ENCODE peak calls at places on chromosomes 4 and X, in four cellular contexts. One of them, this sample, is unnamed.

GRCh38 chr4:89820005-89820404 is 17.0 kb downstream of the SNCA start:
- DNase-seq in K562: no peak
- DNase-seq in HepG2: no peak
- DNase-seq in GM12878: no peak
- DNase-seq in this sample: no peak

GRCh38 chr4:161314371-161314770 is 849.4 kb downstream of the FSTL5 start:
- DNase-seq in K562: no peak
- DNase-seq in HepG2: no peak
- DNase-seq in GM12878: no peak
- DNase-seq in this sample: no peak

GRCh38 chrX:151019837-151020236 is 36.7 kb downstream of the HMGB3 start:
- DNase-seq in K562: no peak
- DNase-seq in HepG2: no peak
- DNase-seq in GM12878: no peak
- DNase-seq in this sample: no peak

GRCh38 chr4:37666625-37667071 is 19.5 kb downstream of the RELL1 start:
- DNase-seq in K562: no peak
- DNase-seq in HepG2: peak
- DNase-seq in GM12878: no peak
- DNase-seq in this sample: no peak

GRCh38 chrX:132877954-132878536 is 80.4 kb downstream of the HS6ST2 start:
- DNase-seq in K562: no peak
- DNase-seq in HepG2: no peak
- DNase-seq in GM12878: no peak
- DNase-seq in this sample: no peak

GRCh38 chrX:47217121-47217851 is 1.2 kb upstream of the CDK16 start:
- DNase-seq in K562: peak
- DNase-seq in HepG2: peak
- DNase-seq in GM12878: no peak
- DNase-seq in this sample: no peak

GRCh38 chrX:150627957-150628356 is 59.5 kb downstream of the MTM1 start:
- DNase-seq in K562: no peak
- DNase-seq in HepG2: no peak
- DNase-seq in GM12878: no peak
- DNase-seq in this sample: no peak

GRCh38 chrX:16429391-16429790 is 220.6 kb upstream of the S100G start:
- DNase-seq in K562: no peak
- DNase-seq in HepG2: no peak
- DNase-seq in GM12878: no peak
- DNase-seq in this sample: no peak

GRCh38 chrX:34918856-34919255 is 23.7 kb upstream of the FAM47B start:
- DNase-seq in K562: no peak
- DNase-seq in HepG2: peak
- DNase-seq in GM12878: no peak
- DNase-seq in this sample: peak

GRCh38 chr4:168139336-168139735 is 47.0 kb downstream of the ANXA10 start:
- DNase-seq in K562: no peak
- DNase-seq in HepG2: no peak
- DNase-seq in GM12878: no peak
- DNase-seq in this sample: no peak

GRCh38 chrX:134146493-134146892 is 90.5 kb upstream of the CCDC160 start:
- DNase-seq in K562: no peak
- DNase-seq in HepG2: peak
- DNase-seq in GM12878: no peak
- DNase-seq in this sample: no peak

GRCh38 chrX:129496625-129497024 is 26.7 kb downstream of the SMARCA1 start:
- DNase-seq in K562: no peak
- DNase-seq in HepG2: no peak
- DNase-seq in GM12878: no peak
- DNase-seq in this sample: no peak

GRCh38 chr4:82275431-82276423 is 98.1 kb downstream of the HNRNPD start:
- DNase-seq in K562: peak
- DNase-seq in HepG2: peak
- DNase-seq in GM12878: no peak
- DNase-seq in this sample: peak

GRCh38 chr4:158813113-158813512 is 44.3 kb downstream of the FNIP2 start:
- DNase-seq in K562: no peak
- DNase-seq in HepG2: no peak
- DNase-seq in GM12878: no peak
- DNase-seq in this sample: no peak

GRCh38 chr4:13541176-13541604 is 3.1 kb downstream of the NKX3-2 start:
- DNase-seq in K562: no peak
- DNase-seq in HepG2: no peak
- DNase-seq in GM12878: no peak
- DNase-seq in this sample: no peak

GRCh38 chrX:133749951-133750350 is 235.4 kb downstream of the GPC3 start:
- DNase-seq in K562: no peak
- DNase-seq in HepG2: no peak
- DNase-seq in GM12878: no peak
- DNase-seq in this sample: no peak

GRCh38 chrX:28127662-28128061 is 146.4 kb upstream of the DCAF8L1 start:
- DNase-seq in K562: no peak
- DNase-seq in HepG2: no peak
- DNase-seq in GM12878: no peak
- DNase-seq in this sample: no peak

GRCh38 chrX:50638123-50638522 is 167.5 kb upstream of the DGKK start:
- DNase-seq in K562: no peak
- DNase-seq in HepG2: no peak
- DNase-seq in GM12878: no peak
- DNase-seq in this sample: no peak

GRCh38 chr4:52051213-52051614 is at the start of gene SPATA18:
- DNase-seq in K562: no peak
- DNase-seq in HepG2: no peak
- DNase-seq in GM12878: no peak
- DNase-seq in this sample: peak

GRCh38 chr4:158280856-158281255 is 70.6 kb downstream of the TMEM144 start:
- DNase-seq in K562: no peak
- DNase-seq in HepG2: no peak
- DNase-seq in GM12878: no peak
- DNase-seq in this sample: no peak

GRCh38 chr4:152996101-152996500 is 60.0 kb downstream of the FHDC1 start:
- DNase-seq in K562: no peak
- DNase-seq in HepG2: no peak
- DNase-seq in GM12878: no peak
- DNase-seq in this sample: no peak

GRCh38 chrX:46628406-46629371 is 55.1 kb downstream of the CHST7 start:
- DNase-seq in K562: no peak
- DNase-seq in HepG2: no peak
- DNase-seq in GM12878: peak
- DNase-seq in this sample: no peak

GRCh38 chr4:34323549-34324325 is 1920.6 kb downstream of the ARAP2 start:
- DNase-seq in K562: no peak
- DNase-seq in HepG2: no peak
- DNase-seq in GM12878: no peak
- DNase-seq in this sample: no peak

GRCh38 chr4:80417019-80417418 is 81.5 kb downstream of the CFAP299 start:
- DNase-seq in K562: no peak
- DNase-seq in HepG2: no peak
- DNase-seq in GM12878: no peak
- DNase-seq in this sample: no peak

GRCh38 chr4:174398728-174399127 is 115.0 kb downstream of the CEP44 start:
- DNase-seq in K562: no peak
- DNase-seq in HepG2: no peak
- DNase-seq in GM12878: no peak
- DNase-seq in this sample: no peak

GRCh38 chr4:139025841-139026240 is 10.3 kb downstream of the NOCT start:
- DNase-seq in K562: no peak
- DNase-seq in HepG2: no peak
- DNase-seq in GM12878: no peak
- DNase-seq in this sample: no peak

GRCh38 chr4:182916483-182917181 is 554 bp downstream of the DCTD start:
- DNase-seq in K562: peak
- DNase-seq in HepG2: no peak
- DNase-seq in GM12878: no peak
- DNase-seq in this sample: peak

GRCh38 chr4:53601251-53601764 is 10.0 kb upstream of the LNX1 start:
- DNase-seq in K562: peak
- DNase-seq in HepG2: peak
- DNase-seq in GM12878: no peak
- DNase-seq in this sample: peak

GRCh38 chrX:149487292-149487691 is 17.8 kb downstream of the IDS start:
- DNase-seq in K562: no peak
- DNase-seq in HepG2: no peak
- DNase-seq in GM12878: no peak
- DNase-seq in this sample: peak

GRCh38 chr4:98919996-98920395 is 8.9 kb downstream of the EIF4E start:
- DNase-seq in K562: no peak
- DNase-seq in HepG2: no peak
- DNase-seq in GM12878: no peak
- DNase-seq in this sample: no peak

GRCh38 chr4:163251204-163251603 is 81.2 kb downstream of the NPY1R start:
- DNase-seq in K562: no peak
- DNase-seq in HepG2: peak
- DNase-seq in GM12878: no peak
- DNase-seq in this sample: no peak

GRCh38 chrX:17359500-17359899 is 15.5 kb upstream of the NHS start:
- DNase-seq in K562: no peak
- DNase-seq in HepG2: no peak
- DNase-seq in GM12878: no peak
- DNase-seq in this sample: no peak

GRCh38 chrX:153059191-153060094 is 3.2 kb downstream of the PNMA3 start:
- DNase-seq in K562: no peak
- DNase-seq in HepG2: no peak
- DNase-seq in GM12878: no peak
- DNase-seq in this sample: no peak

GRCh38 chr4:84952776-84953175 is 13.7 kb downstream of the WDFY3 start:
- DNase-seq in K562: no peak
- DNase-seq in HepG2: no peak
- DNase-seq in GM12878: no peak
- DNase-seq in this sample: no peak

GRCh38 chrX:48648299-48648698 is 35.3 kb upstream of the WAS start:
- DNase-seq in K562: peak
- DNase-seq in HepG2: peak
- DNase-seq in GM12878: no peak
- DNase-seq in this sample: peak
- TF ChIP-seq ESRRA in K562: no peak
- TF ChIP-seq ESRRA in HepG2: no peak
- TF ChIP-seq ESRRA in GM12878: no peak
- TF ChIP-seq ESRRA in this sample: no peak

DNA sequence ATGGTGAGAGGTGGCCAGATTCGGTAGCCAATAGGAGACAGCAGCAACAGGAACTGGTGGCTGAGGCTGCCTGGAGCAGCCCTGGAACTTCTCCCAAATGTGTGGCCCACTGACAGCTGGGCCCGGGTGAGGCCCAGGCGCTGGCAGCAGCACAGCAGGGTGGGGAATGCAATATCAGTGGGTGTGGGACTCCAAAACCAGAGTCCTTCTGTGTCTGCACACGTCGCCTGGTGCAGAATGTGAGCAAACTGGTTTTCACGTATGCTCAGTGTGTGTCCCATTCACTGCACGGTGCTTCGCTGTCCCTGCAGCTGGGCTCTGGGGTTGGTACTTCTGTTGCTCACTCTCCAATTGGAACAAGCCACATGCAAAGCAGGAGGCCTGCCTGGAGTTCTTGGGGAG is 14.4 kb upstream of the CENPU start:
- DNase-seq in K562: no peak
- DNase-seq in HepG2: no peak
- DNase-seq in GM12878: no peak
- DNase-seq in this sample: no peak
- TF ChIP-seq ATF2 in K562: no peak
- TF ChIP-seq ATF2 in HepG2: no peak
- TF ChIP-seq ATF2 in GM12878: no peak
- TF ChIP-seq ATF2 in this sample: no peak

DNA sequence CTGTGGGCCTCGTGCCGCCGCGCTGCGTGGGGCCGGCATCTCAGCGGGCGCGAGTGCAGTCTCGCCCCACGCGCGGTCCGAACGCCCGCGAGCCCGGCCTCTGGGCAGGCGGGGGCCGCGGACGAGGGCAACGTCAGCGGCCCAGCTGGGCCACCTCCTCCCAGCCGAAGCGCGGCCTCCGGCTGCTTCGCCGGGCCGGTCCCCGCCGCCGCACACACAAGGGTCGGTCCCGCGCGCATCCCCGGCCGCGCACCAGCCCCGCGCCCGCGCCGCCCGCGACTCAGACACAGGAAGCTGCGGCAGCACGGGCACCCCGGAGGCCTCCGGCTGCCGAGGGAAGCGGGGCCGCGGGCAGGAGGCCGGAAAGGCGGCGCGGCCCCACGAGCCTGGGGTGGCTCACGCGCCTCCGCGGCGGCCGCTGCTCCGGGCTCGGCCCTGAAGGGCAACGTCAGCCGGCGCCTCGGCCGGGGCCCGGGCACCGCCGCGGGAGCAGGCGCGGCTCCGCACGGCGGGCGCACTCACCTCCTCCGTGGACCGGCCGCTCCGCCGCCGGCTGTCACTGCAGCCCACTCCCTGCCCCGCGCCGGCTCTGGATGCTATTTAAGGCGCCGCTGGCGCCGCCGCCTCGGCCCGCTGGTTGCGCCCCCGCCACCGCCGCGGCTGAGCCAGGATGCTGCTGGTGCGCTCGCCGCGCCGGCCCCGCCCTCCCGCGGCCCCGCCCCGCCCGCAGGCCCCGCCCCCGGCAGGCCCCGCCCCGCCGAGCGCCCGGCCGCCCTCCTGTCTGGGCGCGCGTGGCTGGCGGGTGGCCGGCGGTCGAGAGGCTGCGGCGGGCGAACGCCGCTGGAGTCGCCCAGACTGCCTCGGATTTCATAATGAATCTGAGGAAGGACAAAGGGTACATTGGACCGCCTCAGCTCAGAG is at the start of gene ACSL1:
- DNase-seq in K562: peak
- DNase-seq in HepG2: peak
- DNase-seq in GM12878: no peak
- DNase-seq in this sample: peak
- TF ChIP-seq MAX in K562: no peak
- TF ChIP-seq MAX in HepG2: peak
- TF ChIP-seq MAX in GM12878: no peak
- TF ChIP-seq MAX in this sample: no peak

GRCh38 chr4:113645288-113645687 is 116.2 kb downstream of the CAMK2D start:
- DNase-seq in K562: no peak
- DNase-seq in HepG2: no peak
- DNase-seq in GM12878: no peak
- DNase-seq in this sample: no peak

GRCh38 chr4:113644398-113644797 is 117.1 kb downstream of the CAMK2D start:
- DNase-seq in K562: no peak
- DNase-seq in HepG2: no peak
- DNase-seq in GM12878: no peak
- DNase-seq in this sample: no peak

GRCh38 chr4:113645771-113646455 is 115.6 kb downstream of the CAMK2D start:
- DNase-seq in K562: peak
- DNase-seq in HepG2: peak
- DNase-seq in GM12878: no peak
- DNase-seq in this sample: no peak

GRCh38 chr4:113643505-113643904 is 118.0 kb downstream of the CAMK2D start:
- DNase-seq in K562: no peak
- DNase-seq in HepG2: no peak
- DNase-seq in GM12878: no peak
- DNase-seq in this sample: no peak

DNA sequence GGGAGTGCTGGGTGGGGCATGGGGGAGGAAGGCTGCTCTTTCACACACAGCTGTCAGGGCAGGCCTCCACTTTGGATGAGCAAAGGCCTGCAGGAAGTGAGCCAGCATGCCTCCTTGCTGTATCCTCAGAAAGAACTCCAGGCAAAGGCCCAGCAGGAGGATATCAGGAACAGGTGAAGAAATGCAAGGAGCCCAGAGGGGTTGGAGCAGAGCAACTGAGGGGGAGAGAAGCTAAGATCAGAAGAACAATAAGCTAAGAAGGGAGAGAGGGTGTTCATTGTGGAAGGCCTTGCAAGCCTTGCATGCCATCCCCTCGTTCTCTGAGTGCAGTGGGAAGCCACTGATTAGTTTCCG is 115.1 kb downstream of the CAMK2D start:
- DNase-seq in K562: no peak
- DNase-seq in HepG2: no peak
- DNase-seq in GM12878: no peak
- DNase-seq in this sample: peak
- TF ChIP-seq ESRRA in K562: no peak
- TF ChIP-seq ESRRA in HepG2: no peak
- TF ChIP-seq ESRRA in GM12878: no peak
- TF ChIP-seq ESRRA in this sample: no peak

This sample was measured in WTC11.